ENCODE peak calls at places on chromosomes 13 and 19, in six cellular contexts. B is fibroblast of lung, G is GM23248, I is K562, A is mammary epithelial cell, N is DND-41. H is an unnamed sample.
A peak's percentile ranks its signal among the peaks of the same experiment; 100 is the strongest.

GRCh38 chr19:30131246-30131645 is 189.2 kb downstream of the URI1 start:
- DNase-seq in B (no peak), G (no peak), I (no peak), A (no peak), N (no peak), H (no peak)

GRCh38 chr19:35416331-35416730 is 31.7 kb upstream of the FFAR2 start:
- DNase-seq in B (no peak), G (no peak), I (no peak), A (no peak), N (no peak), H (no peak)

GRCh38 chr13:34025746-34026145 is 207.8 kb downstream of the RFC3 start:
- DNase-seq in B (peak; percentile 73), G (peak; percentile 56), I (no peak), A (peak; percentile 65), N (no peak), H (no peak)

GRCh38 chr19:43662487-43662886 is 7.5 kb downstream of the PLAUR start:
- DNase-seq in B (no peak), G (peak; percentile 49), I (no peak), A (no peak), N (no peak), H (peak; percentile 42)

GRCh38 chr19:19040417-19040816 is 7.0 kb downstream of the ARMC6 start:
- DNase-seq in B (peak; percentile 97), G (peak; percentile 80), I (no peak), A (no peak), N (no peak), H (no peak)

GRCh38 chr19:28569132-28570114 is 643.5 kb downstream of the UQCRFS1 start:
- DNase-seq in B (no peak), G (no peak), I (no peak), A (no peak), N (no peak), H (no peak)

GRCh38 chr19:4849019-4849418 is 17.5 kb upstream of the TICAM1 start:
- DNase-seq in B (no peak), G (no peak), I (no peak), A (no peak), N (no peak), H (no peak)

GRCh38 chr13:92991687-92992086 is 234.9 kb upstream of the GPC6 start:
- DNase-seq in B (no peak), G (no peak), I (no peak), A (no peak), N (no peak), H (no peak)

GRCh38 chr19:43957891-43958290 is 6.9 kb downstream of the ZNF221 start:
- DNase-seq in B (peak; percentile 86), G (peak; percentile 85), I (no peak), A (no peak), N (no peak), H (no peak)

GRCh38 chr19:41428481-41428859 is 1.3 kb upstream of the B3GNT8 start:
- DNase-seq in B (no peak), G (no peak), I (no peak), A (no peak), N (no peak), H (peak; percentile 16)

GRCh38 chr19:17445526-17446165 is 2.8 kb downstream of the TMEM221 start:
- DNase-seq in B (no peak), G (no peak), I (no peak), A (no peak), N (no peak), H (no peak)

GRCh38 chr19:12611361-12611699 is 610 bp downstream of the ZNF791 start:
- DNase-seq in B (peak; percentile 73), G (peak; percentile 95), I (no peak), A (peak; percentile 65), N (no peak), H (peak; percentile 86)

GRCh38 chr13:85728831-85729230 is 70.4 kb downstream of the SLITRK6 start:
- DNase-seq in B (peak; percentile 82), G (no peak), I (no peak), A (no peak), N (no peak), H (no peak)

GRCh38 chr19:23055501-23055900 is 52.5 kb upstream of the ZNF728 start:
- DNase-seq in B (no peak), G (no peak), I (no peak), A (no peak), N (no peak), H (no peak)

GRCh38 chr19:23056516-23056915 is 53.5 kb upstream of the ZNF728 start:
- DNase-seq in B (no peak), G (no peak), I (no peak), A (no peak), N (no peak), H (no peak)

GRCh38 chr19:23055946-23056345 is 53.0 kb upstream of the ZNF728 start:
- DNase-seq in B (no peak), G (no peak), I (no peak), A (no peak), N (no peak), H (no peak)

GRCh38 chr19:23052349-23052748 is 49.4 kb upstream of the ZNF728 start:
- DNase-seq in B (no peak), G (no peak), I (no peak), A (no peak), N (no peak), H (no peak)

DNA sequence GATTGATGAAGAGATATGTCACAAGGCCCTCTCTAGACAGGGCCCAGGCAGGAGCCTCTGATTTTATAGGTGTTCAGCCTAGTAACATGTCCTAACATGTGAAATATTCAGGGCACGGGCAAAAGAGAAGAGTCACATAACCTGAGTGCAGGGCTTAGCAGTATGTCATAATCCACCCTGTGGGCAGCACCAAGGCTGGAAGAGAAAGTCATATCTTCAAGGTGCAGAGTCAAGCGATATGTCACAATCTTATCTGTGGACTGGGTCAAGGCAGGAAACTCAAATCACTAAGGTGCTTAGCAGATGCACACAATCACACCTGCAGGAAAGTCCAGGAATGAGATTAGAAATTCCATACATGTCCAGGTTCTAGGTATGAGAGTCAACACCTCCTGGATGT is 51.5 kb upstream of the ZNF728 start:
- DNase-seq in B (no peak), G (no peak), I (no peak), A (no peak), N (no peak), H (no peak)
- H3K9me3 ChIP-seq in B (no peaks in the 10 kb centered on the region), G (no peaks in the 10 kb centered on the region), I (no peaks in the 10 kb centered on the region), A (peaks cover 23% of the 10 kb centered on the region), N (peaks cover 5% of the 10 kb centered on the region), H (peaks cover 49% of the 10 kb centered on the region)

DNA sequence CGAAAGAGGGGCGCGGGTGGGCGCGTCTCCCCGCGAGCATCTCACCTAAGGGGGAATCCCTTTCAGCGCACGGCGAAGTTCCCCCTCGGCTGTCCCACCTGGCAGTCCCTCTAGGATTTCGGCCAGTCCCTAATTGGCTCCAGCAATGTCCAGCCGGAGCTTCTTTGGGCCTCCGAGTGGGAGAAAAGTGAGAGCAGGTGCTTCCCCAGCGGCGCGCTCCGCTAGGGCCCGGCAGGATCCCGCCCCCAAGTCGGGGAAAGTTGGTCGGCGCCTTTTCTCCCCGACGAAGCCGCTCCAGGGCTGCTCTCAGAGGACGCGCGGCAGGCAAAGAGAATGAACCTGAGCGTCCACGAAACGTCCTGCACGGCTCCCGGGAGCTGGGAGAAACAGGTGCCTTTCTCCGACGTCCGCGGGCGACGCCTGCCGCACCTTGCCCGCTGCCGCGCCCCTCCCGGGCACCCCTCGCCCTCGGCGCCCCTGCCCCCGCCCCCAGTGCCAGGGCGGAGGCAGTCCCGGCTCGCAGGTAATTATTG is 366 bp upstream of the KL start:
- DNase-seq in B (no peak), G (peak; percentile 8), I (no peak), A (no peak), N (no peak), H (no peak)
- TF ChIP-seq EZH2 in B (peak; percentile 85), G (no peak), I (no peak), A (peak; percentile 51), N (no peak), H (no peak)

DNA sequence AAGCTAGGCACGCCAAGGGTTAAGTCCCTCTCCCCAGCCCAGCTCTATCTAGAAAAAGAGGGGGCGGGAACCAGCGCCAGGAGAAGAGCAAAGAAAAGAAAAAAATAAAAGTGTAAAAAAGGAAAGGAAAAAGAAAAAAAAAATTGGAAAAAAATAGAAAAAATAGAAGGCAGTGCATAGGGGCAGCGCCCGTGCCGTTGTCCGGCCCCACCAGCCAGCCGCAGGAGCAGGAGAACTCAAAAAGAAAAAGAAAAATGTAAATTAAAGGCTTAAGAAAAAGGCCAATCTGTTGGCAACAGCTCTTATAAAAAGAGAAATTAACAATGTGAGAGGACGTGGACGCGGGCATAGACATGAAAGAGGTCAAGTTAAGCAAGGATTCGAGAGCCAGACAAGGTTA is 105.4 kb upstream of the ZNF98 start:
- DNase-seq in B (no peak), G (no peak), I (no peak), A (no peak), N (no peak), H (no peak)
- H3K9me3 ChIP-seq in B (no peaks in the 10 kb centered on the region), G (no peaks in the 10 kb centered on the region), I (no peaks in the 10 kb centered on the region), A (peaks cover 32% of the 10 kb centered on the region), N (peaks cover 15% of the 10 kb centered on the region), H (peaks cover 53% of the 10 kb centered on the region)

GRCh38 chr19:10419200-10419645 is 1.1 kb upstream of the PDE4A start:
- DNase-seq in B (no peak), G (peak; percentile 61), I (peak; percentile 65), A (no peak), N (peak; percentile 56), H (peak; percentile 84)

GRCh38 chr19:10420444-10421239 is at the start of gene PDE4A:
- DNase-seq in B (no peak), G (peak; percentile 68), I (peak; percentile 68), A (peak; percentile 43), N (peak; percentile 73), H (peak; percentile 89)

GRCh38 chr19:10421240-10421948 is 1.1 kb downstream of the PDE4A start:
- DNase-seq in B (no peak), G (no peak), I (no peak), A (no peak), N (peak; percentile 27), H (peak; percentile 44)

GRCh38 chr19:10418281-10419199 is 1.8 kb upstream of the PDE4A start:
- DNase-seq in B (no peak), G (peak; percentile 29), I (no peak), A (no peak), N (peak; percentile 34), H (peak; percentile 71)

DNA sequence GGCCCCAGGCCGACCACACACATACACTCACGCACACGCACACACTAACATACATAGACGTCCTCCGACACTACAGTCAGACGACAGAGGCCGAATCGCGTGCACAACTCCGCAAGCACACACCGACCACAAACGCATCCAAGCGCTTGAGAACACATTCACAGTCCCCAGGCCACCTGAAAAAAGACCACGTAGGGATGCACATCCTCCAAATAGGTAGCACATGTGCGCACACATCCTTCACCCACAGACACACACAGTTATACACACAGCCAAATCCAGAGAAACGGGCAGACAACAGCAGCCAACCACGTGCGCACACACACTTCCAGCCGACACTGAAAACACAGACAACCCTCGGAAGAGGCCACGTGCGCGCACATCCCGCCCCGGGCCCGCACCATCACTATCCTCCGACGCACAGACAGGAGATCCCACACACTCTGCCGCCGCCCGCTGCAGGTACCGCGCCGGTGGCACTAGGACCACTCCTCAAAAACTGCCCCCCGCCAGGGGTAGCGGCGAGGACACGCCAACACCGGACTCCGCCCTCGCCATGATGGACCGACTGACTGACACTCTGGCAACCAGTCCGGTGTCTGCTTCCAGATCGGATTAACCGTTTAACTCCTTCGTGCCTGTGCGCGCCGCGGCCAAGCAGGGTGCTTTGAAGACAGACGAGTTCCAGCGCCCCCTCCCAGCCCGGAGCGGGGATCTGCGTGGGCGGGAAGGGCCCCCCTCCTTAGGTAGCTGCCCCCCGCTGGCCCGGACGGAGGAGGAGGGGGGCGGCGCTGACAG is 493 bp upstream of the PDE4A start:
- DNase-seq in B (peak; percentile 50), G (peak; percentile 71), I (peak; percentile 93), A (peak; percentile 51), N (peak; percentile 60), H (peak; percentile 99)
- TF ChIP-seq EZH2 in B (peak; percentile 100), G (no peak), I (no peak), A (peak; percentile 99), N (peak; percentile 95), H (no peak)

H was measured in A673.